ENCODE peak calls at places on chromosomes 5 and 9, in seven cellular contexts. E, L, Y, T, S, A and J are unnamed samples.

GRCh38 chr9:2234371-2234893 is 219.3 kb downstream of the SMARCA2 start:
- DNase-seq in Y (peak; percentile 71), E (peak; percentile 52), T (no peak), A (no peak), S (no peak), L (no peak), J (no peak)

GRCh38 chr5:71719092-71719964 is at the start of gene CARTPT:
- DNase-seq in S (no peak), Y (no peak), L (no peak), E (no peak), A (peak; percentile 69), T (no peak), J (no peak)

GRCh38 chr9:93813687-93814560 is 141.2 kb downstream of the BARX1 start:
- DNase-seq in L (no peak), E (no peak), T (no peak), A (peak; percentile 43), S (no peak), Y (no peak), J (peak; percentile 36)

GRCh38 chr9:90038778-90039177 is 434.0 kb downstream of the GADD45G start:
- DNase-seq in A (peak; percentile 37), E (no peak), S (no peak), Y (no peak), L (no peak), T (no peak), J (peak; percentile 53)

GRCh38 chr9:83166369-83166768 is 103.4 kb upstream of the RASEF start:
- DNase-seq in Y (no peak), T (no peak), E (no peak), S (peak; percentile 78), A (no peak), L (no peak), J (no peak)

GRCh38 chr5:179668404-179668803 is 12.4 kb downstream of the CBY3 start:
- DNase-seq in L (peak; percentile 47), T (peak; percentile 25), E (no peak), A (no peak), S (peak; percentile 38), Y (no peak), J (no peak)

GRCh38 chr5:124103671-124104070 is 591.7 kb downstream of the CSNK1G3 start:
- DNase-seq in L (no peak), E (no peak), S (no peak), Y (no peak), T (no peak), A (no peak), J (no peak)

GRCh38 chr5:5145651-5146529 is 5.8 kb downstream of the ADAMTS16 start:
- DNase-seq in A (no peak), L (no peak), Y (no peak), E (no peak), T (no peak), S (no peak), J (no peak)

GRCh38 chr5:37665889-37666288 is 174.0 kb downstream of the GDNF start:
- DNase-seq in L (no peak), E (peak; percentile 49), T (no peak), S (no peak), Y (peak; percentile 83), A (peak; percentile 39), J (no peak)

GRCh38 chr9:100670719-100671118 is 92.8 kb downstream of the CAVIN4 start:
- DNase-seq in T (no peak), S (no peak), E (no peak), Y (no peak), L (no peak), A (no peak), J (no peak)

GRCh38 chr5:168477060-168477459 is 9.2 kb upstream of the RARS1 start:
- DNase-seq in E (no peak), T (no peak), S (no peak), Y (no peak), L (no peak), A (no peak), J (no peak)

GRCh38 chr5:139725073-139725830 is 70.4 kb upstream of the PSD2 start:
- DNase-seq in S (peak; percentile 35), Y (peak; percentile 80), L (peak; percentile 73), A (no peak), T (no peak), E (peak; percentile 47), J (no peak)

GRCh38 chr5:37435261-37435660 is 56.1 kb downstream of the WDR70 start:
- DNase-seq in E (no peak), T (no peak), S (no peak), A (no peak), L (no peak), Y (no peak), J (no peak)

GRCh38 chr9:68690088-68690487 is 15.0 kb upstream of the PIP5K1B start:
- DNase-seq in L (no peak), T (no peak), Y (no peak), A (no peak), S (peak; percentile 86), E (no peak), J (no peak)

GRCh38 chr5:9069650-9070049 is 476.2 kb downstream of the SEMA5A start:
- DNase-seq in E (no peak), T (no peak), A (no peak), S (no peak), L (no peak), Y (no peak), J (no peak)

GRCh38 chr5:141241496-141241895 is 3.7 kb upstream of the PCDHB15 start:
- DNase-seq in Y (no peak), E (no peak), A (peak; percentile 80), T (no peak), S (no peak), L (no peak), J (no peak)

GRCh38 chr5:141250576-141250975 is 5.4 kb downstream of the PCDHB15 start:
- DNase-seq in Y (no peak), L (no peak), S (no peak), E (no peak), T (no peak), A (no peak), J (no peak)

GRCh38 chr5:141245250-141245717 is at the start of gene PCDHB15:
- DNase-seq in S (no peak), L (no peak), E (peak; percentile 50), A (no peak), Y (no peak), T (no peak), J (no peak)
- H3K4me3 ChIP-seq in S (no peak within 1 kb of the TSS), L (no peak within 1 kb of the TSS), E (peak within 1 kb of the TSS; percentile 21), A (no peak within 1 kb of the TSS), Y (peak within 1 kb of the TSS; percentile 29), T (peak within 1 kb of the TSS; percentile 16), J (no peak within 1 kb of the TSS)

DNA sequence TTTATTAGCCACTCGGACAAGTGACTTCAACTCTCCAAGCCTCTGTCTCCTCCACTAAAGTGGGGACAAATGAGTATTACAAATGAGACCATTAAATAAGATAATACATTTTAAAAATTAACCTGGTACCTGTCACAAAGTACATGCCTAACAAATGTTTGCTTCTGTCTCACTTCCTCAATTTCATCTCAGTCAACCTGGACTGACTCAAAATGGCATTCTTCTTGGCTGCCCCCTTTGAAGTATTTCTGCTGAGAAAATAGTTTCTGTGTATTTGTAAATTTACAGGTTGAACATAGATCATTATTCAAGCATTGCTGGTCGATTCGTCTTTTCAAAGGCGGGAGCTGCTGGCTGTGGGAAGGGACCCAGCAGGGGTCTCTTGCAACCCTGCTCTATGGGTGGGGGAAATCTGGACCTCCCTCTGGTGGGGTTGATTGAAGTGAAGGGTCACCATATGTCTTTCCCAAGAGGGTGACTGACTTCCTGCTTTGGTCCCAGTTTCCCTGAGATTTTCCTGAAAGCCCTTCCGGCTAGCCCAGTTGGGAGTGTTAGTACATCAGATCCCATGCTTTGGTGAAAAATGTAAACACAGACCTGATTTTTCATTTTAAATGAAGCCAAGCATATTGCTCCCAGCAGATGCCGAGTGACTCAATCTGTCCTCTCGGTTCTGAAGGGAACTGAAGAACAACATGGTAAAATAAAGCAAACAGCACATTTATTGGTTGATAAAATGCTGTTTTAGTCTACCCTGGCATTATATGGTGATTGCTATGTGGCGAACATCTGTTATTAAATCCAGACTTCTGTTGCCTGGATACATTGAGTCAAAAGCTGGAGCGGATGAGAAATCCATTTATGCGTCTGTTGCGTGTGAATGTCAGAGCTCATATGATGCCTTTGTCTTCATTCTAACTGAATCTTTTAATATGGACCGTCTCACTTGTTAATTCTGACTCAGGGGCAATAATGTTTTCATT is 73.1 kb downstream of the KCNIP1 start:
- DNase-seq in E (no peak), A (no peak), S (no peak), T (no peak), Y (no peak), L (no peak), J (no peak)
- TF ChIP-seq EP300 in E (no peak), A (no peak), S (no peak), T (no peak), Y (no peak), L (no peak), J (no peak)

GRCh38 chr5:10301842-10302610 is 5.7 kb downstream of the CMBL start:
- DNase-seq in A (peak; percentile 87), L (peak; percentile 48), S (peak; percentile 97), Y (peak; percentile 84), T (no peak), E (peak; percentile 59), J (no peak)
- TF ChIP-seq POLR2A in A (no peak), L (no peak), S (no peak), Y (no peak), T (no peak), E (no peak), J (no peak)

DNA sequence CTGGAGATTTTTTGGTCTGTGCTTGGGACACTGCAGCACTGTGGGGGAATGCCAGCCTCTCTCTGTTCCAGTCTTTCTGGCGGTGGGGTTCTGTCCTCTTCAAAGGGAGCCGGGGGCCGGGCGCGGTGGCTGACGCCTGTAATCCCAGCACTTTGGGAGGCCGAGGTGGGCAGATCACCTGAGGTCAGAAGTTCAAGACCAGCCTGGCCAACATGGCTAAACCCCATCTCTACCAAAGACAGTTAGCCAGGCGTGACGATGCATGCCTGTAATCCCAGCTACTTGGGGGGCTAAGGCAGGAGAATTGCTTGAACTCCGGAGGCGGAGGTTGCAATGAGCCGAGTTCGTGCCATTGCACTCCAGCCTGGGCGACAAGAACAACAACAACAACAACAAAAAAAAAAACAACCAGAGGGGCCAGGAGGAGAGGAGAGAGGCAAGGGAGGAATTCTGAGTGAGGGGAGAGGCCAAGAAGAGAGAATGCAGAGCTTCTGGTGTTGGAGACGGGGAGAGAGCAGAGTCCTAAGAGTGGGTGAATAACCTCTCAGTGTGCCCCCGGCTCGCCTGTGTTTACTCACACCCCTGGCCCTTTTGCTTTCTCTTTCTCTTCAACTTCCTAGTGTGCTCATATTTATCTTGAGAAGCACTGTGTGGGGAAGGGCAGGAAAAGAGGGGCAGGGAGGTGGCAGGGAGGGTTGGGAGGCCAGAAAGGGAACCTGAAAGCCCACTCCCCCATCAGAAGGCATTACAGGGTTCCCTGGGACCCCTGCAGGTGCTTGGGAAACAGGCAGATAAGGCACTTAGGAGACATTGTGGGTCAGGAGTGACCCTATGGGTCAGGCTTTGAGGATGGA is 3.2 kb upstream of the SET start:
- DNase-seq in S (peak; percentile 54), T (no peak), E (no peak), Y (no peak), L (no peak), A (peak; percentile 80), J (no peak)
- H3K4me3 ChIP-seq in S (no peak overlapping the region), T (peak overlapping the region; percentile 5), E (no peak overlapping the region), Y (no peak overlapping the region), L (no peak overlapping the region), A (no peak overlapping the region), J (no peak overlapping the region)